ENCODE peak calls at places on chromosomes 5 and 9, in six cellular contexts. W, Z, V, K, M and L are unnamed samples.

GRCh38 chr5:132420706-132421272 is 51.3 kb downstream of the SLC22A5 start:
- DNase-seq in W (no peak), Z (no peak), V (no peak), K (peak; percentile 79), M (no peak), L (no peak)

GRCh38 chr5:28430565-28431178 is 1392.3 kb upstream of the CDH9 start:
- DNase-seq in W (peak; percentile 17), Z (no peak), V (no peak), K (no peak), M (no peak), L (no peak)

GRCh38 chr5:179878222-179879002 is 19.8 kb upstream of the MRNIP start:
- DNase-seq in W (no peak), Z (no peak), V (no peak), K (peak; percentile 65), M (no peak), L (no peak)

GRCh38 chr9:135029871-135030710 is 57.4 kb upstream of the OLFM1 start:
- DNase-seq in W (no peak), Z (no peak), V (no peak), K (no peak), M (no peak), L (no peak)

GRCh38 chr9:109267555-109267954 is 53.3 kb downstream of the EPB41L4B start:
- DNase-seq in W (no peak), Z (no peak), V (no peak), K (no peak), M (no peak), L (no peak)

GRCh38 chr5:172179032-172179989 is 8.7 kb downstream of the STK10 start:
- DNase-seq in W (peak; percentile 71), Z (no peak), V (peak; percentile 85), K (peak; percentile 82), M (peak; percentile 40), L (no peak)

GRCh38 chr5:132055808-132056609 is 4.4 kb upstream of the IL3 start:
- DNase-seq in W (no peak), Z (peak; percentile 61), V (no peak), K (peak; percentile 62), M (no peak), L (no peak)

GRCh38 chr9:131704195-131704983 is 35.5 kb downstream of the RAPGEF1 start:
- DNase-seq in W (no peak), Z (no peak), V (no peak), K (no peak), M (no peak), L (no peak)

GRCh38 chr9:6575324-6575758 is 70.2 kb downstream of the GLDC start:
- DNase-seq in W (no peak), Z (no peak), V (no peak), K (no peak), M (no peak), L (no peak)

GRCh38 chr5:169636477-169637084 is 494 bp upstream of the DOCK2 start:
- DNase-seq in W (no peak), Z (no peak), V (no peak), K (no peak), M (no peak), L (no peak)

GRCh38 chr5:61245936-61246335 is 83.7 kb upstream of the SMIM15 start:
- DNase-seq in W (peak; percentile 26), Z (no peak), V (no peak), K (no peak), M (no peak), L (no peak)

GRCh38 chr5:410911-411517 is 32.0 kb upstream of the EXOC3 start:
- DNase-seq in W (no peak), Z (no peak), V (no peak), K (no peak), M (peak; percentile 58), L (no peak)

GRCh38 chr9:18786936-18787658 is 245.9 kb downstream of the SAXO1 start:
- DNase-seq in W (peak; percentile 64), Z (no peak), V (peak; percentile 88), K (no peak), M (peak; percentile 47), L (no peak)

GRCh38 chr5:124686239-124687004 is 60.0 kb downstream of the ZNF608 start:
- DNase-seq in W (no peak), Z (no peak), V (no peak), K (no peak), M (no peak), L (no peak)

GRCh38 chr5:120509056-120509455 is 45.0 kb downstream of the PRR16 start:
- DNase-seq in W (no peak), Z (no peak), V (no peak), K (no peak), M (peak; percentile 71), L (no peak)

GRCh38 chr5:137822158-137822764 is 45.4 kb upstream of the MYOT start:
- DNase-seq in W (peak; percentile 36), Z (no peak), V (peak; percentile 70), K (no peak), M (peak; percentile 18), L (no peak)

GRCh38 chr5:176535655-176536131 is 1.5 kb downstream of the RNF44 start:
- DNase-seq in W (peak; percentile 9), Z (no peak), V (no peak), K (peak; percentile 87), M (no peak), L (no peak)

GRCh38 chr5:2153350-2153749 is 270.6 kb upstream of the IRX4 start:
- DNase-seq in W (no peak), Z (no peak), V (no peak), K (peak; percentile 42), M (no peak), L (no peak)

GRCh38 chr5:2143646-2144386 is 261.1 kb upstream of the IRX4 start:
- DNase-seq in W (no peak), Z (no peak), V (no peak), K (peak; percentile 39), M (no peak), L (no peak)

GRCh38 chr5:2149196-2149541 is 266.4 kb upstream of the IRX4 start:
- DNase-seq in W (peak; percentile 16), Z (no peak), V (no peak), K (peak; percentile 61), M (no peak), L (no peak)

GRCh38 chr5:2147504-2148311 is 265.0 kb upstream of the IRX4 start:
- DNase-seq in W (no peak), Z (no peak), V (no peak), K (peak; percentile 64), M (no peak), L (no peak)

DNA sequence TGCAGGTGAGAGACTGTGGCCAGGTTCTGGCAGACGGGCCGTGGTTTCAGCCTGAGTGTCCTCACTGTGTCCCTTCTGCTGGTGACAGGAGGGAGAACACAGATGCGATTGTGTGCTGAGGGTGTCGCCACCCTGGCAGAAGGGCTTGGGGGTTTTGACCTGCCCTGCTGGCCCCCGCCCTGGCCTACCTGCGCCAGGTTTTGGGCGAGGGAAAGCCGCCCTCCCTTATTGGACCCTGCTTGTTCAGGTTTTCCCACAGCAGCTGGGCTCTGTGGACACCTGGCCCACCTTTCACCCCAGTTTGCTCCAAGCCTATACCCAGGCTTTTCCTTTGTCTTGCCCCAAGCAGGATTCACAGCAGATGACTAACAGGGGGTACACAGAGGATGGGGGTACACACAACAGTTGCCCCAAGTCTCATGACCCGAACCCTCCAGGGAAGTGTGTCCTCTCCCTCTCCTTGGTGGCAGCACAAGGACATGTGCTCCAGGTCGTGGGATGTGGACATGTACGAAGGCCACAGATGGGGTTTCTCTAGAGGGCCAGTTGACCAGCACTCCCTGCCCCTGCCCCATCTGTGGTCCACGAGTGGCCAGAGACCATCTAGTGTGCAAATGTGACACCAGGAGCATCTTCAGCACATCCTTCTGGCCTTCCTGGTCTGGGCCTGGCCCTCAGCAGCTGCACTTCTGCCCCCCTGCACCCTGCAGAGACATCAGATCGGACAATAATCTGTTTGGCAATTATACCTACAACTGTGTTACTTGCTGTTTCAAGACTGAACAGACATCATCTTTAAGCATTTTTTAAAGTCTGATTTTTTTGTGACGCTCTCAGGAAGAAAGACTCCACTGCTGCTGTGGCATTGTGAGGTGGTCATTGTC is 265.8 kb upstream of the IRX4 start:
- DNase-seq in W (no peak), Z (no peak), V (no peak), K (peak; percentile 64), M (no peak), L (no peak)
- H3K4me3 ChIP-seq in W (no peak overlapping the region), Z (no peak overlapping the region), V (no peak overlapping the region), K (no peak overlapping the region), M (no peak overlapping the region), L (no peak overlapping the region)

DNA sequence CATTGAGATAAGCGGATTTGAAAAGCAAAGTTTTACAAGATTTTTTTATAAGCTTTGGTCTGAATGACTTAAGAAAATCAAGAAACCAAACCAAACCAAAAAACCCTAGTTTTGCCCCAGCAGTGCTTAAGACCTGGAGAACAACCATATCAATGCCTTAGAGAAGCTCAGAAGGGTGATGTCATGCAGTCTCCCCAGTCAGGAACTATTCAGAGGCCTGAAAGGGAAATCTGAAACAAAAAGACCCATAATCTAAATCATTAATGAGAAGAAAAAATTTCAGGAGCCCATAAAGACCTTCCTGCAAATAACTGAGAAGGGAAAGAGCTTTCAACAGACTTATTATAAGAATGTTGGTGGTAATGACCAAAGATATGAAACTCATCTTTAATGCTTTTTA is 280.1 kb downstream of the MARCHF11 start:
- DNase-seq in W (no peak), Z (no peak), V (no peak), K (no peak), M (no peak), L (no peak)
- TF ChIP-seq CTCF in W (no peak), Z (no peak), V (no peak), K (no peak), M (no peak), L (no peak)

DNA sequence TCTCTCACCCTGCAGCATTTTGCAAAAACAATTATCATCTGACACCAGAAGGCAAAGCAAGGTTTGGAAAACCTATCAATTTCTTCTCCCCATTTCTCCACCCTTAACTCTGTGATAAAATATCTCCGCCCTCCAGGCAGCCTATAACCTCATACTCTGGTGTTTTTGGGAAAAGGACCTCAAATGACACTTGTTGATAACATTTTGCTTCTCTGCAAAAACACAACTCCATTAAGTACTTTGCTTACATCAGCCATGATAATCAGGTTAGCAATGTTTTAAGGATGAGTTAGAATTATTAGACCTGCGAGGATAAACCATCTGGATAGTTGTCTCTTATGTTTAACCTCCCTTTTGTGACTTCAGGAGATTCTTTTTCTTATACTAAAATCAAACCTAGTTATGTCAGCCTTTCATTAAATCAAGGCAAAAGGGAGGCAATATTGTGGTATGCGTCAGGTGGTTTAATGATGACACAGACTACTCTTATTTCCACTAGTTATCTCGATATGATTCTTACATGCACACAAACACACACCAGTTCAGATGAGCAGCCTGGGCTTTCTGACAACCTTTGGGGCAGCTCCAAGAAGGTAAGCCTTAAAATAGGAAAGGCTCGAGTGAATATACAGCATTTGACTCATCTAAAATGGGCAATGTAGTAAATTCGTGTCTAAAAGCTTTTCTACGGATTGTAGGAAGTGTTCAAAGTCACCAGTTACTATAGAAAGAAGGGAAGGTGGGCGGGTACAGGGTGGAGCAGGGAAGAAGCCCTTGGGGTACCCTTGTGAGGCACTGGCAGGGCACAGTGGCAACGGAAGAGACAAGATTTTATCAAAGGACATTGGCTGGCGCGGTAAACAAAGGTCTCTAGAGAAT is 2.1 kb downstream of the ANKH start:
- DNase-seq in W (peak; percentile 18), Z (no peak), V (no peak), K (no peak), M (no peak), L (no peak)
- H3K4me3 ChIP-seq in W (no peak overlapping the region), Z (peak overlapping the region; percentile 91), V (peak overlapping the region; percentile 80), K (peak overlapping the region; percentile 55), M (no peak overlapping the region), L (peak overlapping the region; percentile 74)

DNA sequence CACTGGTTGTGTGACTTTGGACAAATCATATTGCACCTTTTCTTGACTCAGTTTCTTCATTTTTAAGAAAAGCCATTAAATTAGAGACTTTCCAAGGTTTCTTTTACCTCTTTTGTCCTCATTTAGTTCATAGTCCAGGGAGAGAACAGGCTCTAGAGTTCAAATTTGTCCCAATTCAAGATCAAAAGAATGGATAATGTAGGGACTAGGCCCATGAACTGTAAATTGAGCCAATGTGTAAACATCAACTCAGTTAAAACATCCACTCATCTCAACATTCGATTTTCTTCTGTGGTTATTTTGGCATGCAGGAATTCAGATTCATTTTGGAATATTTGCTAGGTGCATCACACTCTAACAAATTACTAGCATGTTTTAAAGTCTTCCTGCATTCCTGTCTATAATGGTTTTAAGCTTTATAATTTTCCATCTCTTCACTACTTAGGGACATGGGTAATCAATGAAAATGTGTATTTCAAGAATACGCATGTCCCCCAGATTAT is 837.9 kb upstream of the WWC1 start:
- DNase-seq in W (peak; percentile 60), Z (no peak), V (no peak), K (no peak), M (no peak), L (peak; percentile 10)
- TF ChIP-seq CTCF in W (no peak), Z (no peak), V (no peak), K (no peak), M (no peak), L (no peak)